ENCODE peak calls at places on chromosome 3, in nine cellular contexts. P, Z, H, J, Q, U, K, A and F are unnamed samples.

GRCh38 chr3:184666422-184666821 is 45.4 kb downstream of the MAGEF1 start:
- DNase-seq in Z (no peak), P (no peak), K (no peak), Q (no peak), U (no peak), J (no peak), H (no peak), A (no peak), F (no peak)

GRCh38 chr3:24683511-24684384 is 189.1 kb upstream of the THRB start:
- DNase-seq in A (peak), H (no peak), U (no peak), Q (no peak), J (peak), K (no peak), Z (peak), P (peak), F (no peak)

GRCh38 chr3:152051501-152052404 is 178.3 kb downstream of the SUCNR1 start:
- DNase-seq in K (no peak), U (no peak), P (peak), H (no peak), Q (no peak), Z (peak), J (no peak), A (peak), F (no peak)

GRCh38 chr3:11085078-11085840 is 69.0 kb upstream of the HRH1 start:
- DNase-seq in A (no peak), J (no peak), H (no peak), P (no peak), Q (no peak), Z (peak), K (no peak), U (no peak), F (no peak)

GRCh38 chr3:151410891-151411559 is 26.5 kb upstream of the P2RY12 start:
- DNase-seq in A (no peak), J (no peak), P (no peak), K (no peak), Z (peak), H (no peak), U (no peak), Q (no peak), F (no peak)

GRCh38 chr3:46878796-46879436 is 1.4 kb downstream of the PTH1R start:
- DNase-seq in Z (peak), K (no peak), A (peak), J (no peak), H (no peak), U (no peak), Q (no peak), P (peak), F (no peak)

GRCh38 chr3:45817788-45818523 is 21.6 kb upstream of the SLC6A20 start:
- DNase-seq in K (no peak), Q (no peak), A (no peak), U (no peak), H (peak), Z (peak), P (peak), J (no peak), F (peak)

GRCh38 chr3:127081001-127081720 is 98.2 kb downstream of the PLXNA1 start:
- DNase-seq in Z (no peak), J (no peak), P (no peak), H (no peak), Q (no peak), K (no peak), U (no peak), A (no peak), F (peak)

GRCh38 chr3:181713300-181713647 is 1.5 kb downstream of the SOX2 start:
- DNase-seq in J (no peak), U (no peak), H (no peak), Z (no peak), A (no peak), P (no peak), K (no peak), Q (no peak), F (no peak)